ENCODE peak calls at places on chromosomes 4 and X, in four cellular contexts. R is naive thymus-derived CD4-positive, alpha-beta T cell; X is stomach; I is CD8-positive, alpha-beta T cell. O is an unnamed sample. For H3K4me1, the result is how much of the 10 kb centered on the place peaks cover.

GRCh38 chr4:82555279-82555678 is 6.5 kb downstream of the TMEM150C start:
- DNase-seq in R (no peak), X (no peak), I (no peak), O (no peak)

GRCh38 chrX:132375941-132376340 is 112.9 kb downstream of the MBNL3 start:
- DNase-seq in R (no peak), X (no peak), I (no peak), O (no peak)

GRCh38 chr4:19214591-19214990 is 1037.1 kb upstream of the SLIT2 start:
- DNase-seq in R (no peak), X (no peak), I (no peak), O (no peak)

GRCh38 chrX:125503769-125504168 is 184.1 kb downstream of the TEX13C start:
- DNase-seq in R (no peak), X (no peak), I (no peak), O (no peak)

GRCh38 chr4:187692626-187693025 is 302.9 kb upstream of the ZFP42 start:
- DNase-seq in R (no peak), X (no peak), I (no peak), O (no peak)

GRCh38 chr4:128707864-128708263 is 101.6 kb upstream of the JADE1 start:
- DNase-seq in R (no peak), X (no peak), I (no peak), O (no peak)

GRCh38 chrX:41314204-41314603 is 19.8 kb upstream of the DDX3X start:
- DNase-seq in R (no peak), X (no peak), I (no peak), O (no peak)

GRCh38 chrX:15310117-15310516 is 5.3 kb downstream of the ASB11 start:
- DNase-seq in R (no peak), X (peak), I (no peak), O (no peak)

GRCh38 chrX:68416592-68416991 is 16.7 kb downstream of the OPHN1 start:
- DNase-seq in R (no peak), X (no peak), I (no peak), O (no peak)

GRCh38 chr4:22692736-22693135 is at the start of gene GBA3:
- DNase-seq in R (no peak), X (no peak), I (no peak), O (no peak)

GRCh38 chr4:95045429-95045828 is 287.7 kb downstream of the BMPR1B start:
- DNase-seq in R (no peak), X (no peak), I (no peak), O (no peak)

GRCh38 chr4:94457692-94458106 is 6.0 kb downstream of the PDLIM5 start:
- DNase-seq in R (no peak), X (no peak), I (no peak), O (no peak)

GRCh38 chr4:108644237-108644636 is 6.2 kb upstream of the OSTC start:
- DNase-seq in R (no peak), X (no peak), I (no peak), O (peak)

GRCh38 chrX:104284407-104285000 is 29.8 kb upstream of the ESX1 start:
- DNase-seq in R (no peak), X (no peak), I (no peak), O (no peak)

GRCh38 chrX:119606508-119607389 is 525 bp upstream of the NKRF start:
- DNase-seq in R (no peak), X (no peak), I (no peak), O (no peak)

GRCh38 chr4:104966349-104967033 is 180.2 kb upstream of the TET2 start:
- DNase-seq in R (peak), X (no peak), I (no peak), O (no peak)

GRCh38 chr4:21307709-21308108 is 607.5 kb downstream of the PACRGL start:
- DNase-seq in R (no peak), X (no peak), I (no peak), O (no peak)

GRCh38 chr4:161457311-161457710 is 706.5 kb downstream of the FSTL5 start:
- DNase-seq in R (no peak), X (no peak), I (no peak), O (no peak)

GRCh38 chrX:8988456-8988855 is 45.5 kb downstream of the FAM9B start:
- DNase-seq in R (peak), X (no peak), I (no peak), O (no peak)

GRCh38 chr4:82706349-82707000 is 92.1 kb downstream of the SCD5 start:
- DNase-seq in R (no peak), X (no peak), I (no peak), O (no peak)

GRCh38 chrX:53831662-53832635 is 145.4 kb upstream of the HUWE1 start:
- DNase-seq in R (peak), X (no peak), I (peak), O (peak)

GRCh38 chrX:17564689-17565409 is 172.4 kb upstream of the SCML1 start:
- DNase-seq in R (no peak), X (no peak), I (no peak), O (no peak)

GRCh38 chr4:14008494-14008893 is 381.0 kb upstream of the BOD1L1 start:
- DNase-seq in R (no peak), X (no peak), I (no peak), O (no peak)

GRCh38 chrX:129748265-129748664 is 9.5 kb downstream of the XPNPEP2 start:
- DNase-seq in R (no peak), X (no peak), I (no peak), O (no peak)

GRCh38 chrX:5051831-5052491 is 1176.7 kb downstream of the NLGN4X start:
- DNase-seq in R (no peak), X (no peak), I (no peak), O (peak)

GRCh38 chrX:72258174-72258573 is 18.9 kb downstream of the RPS4X start:
- DNase-seq in R (no peak), X (no peak), I (no peak), O (peak)

GRCh38 chr4:54647070-54647469 is 10.7 kb upstream of the KIT start:
- DNase-seq in R (no peak), X (no peak), I (no peak), O (no peak)

GRCh38 chr4:102141855-102142254 is 203.4 kb downstream of the SLC39A8 start:
- DNase-seq in R (no peak), X (no peak), I (no peak), O (no peak)
- H3K4me1 ChIP-seq in R (under half), X (under half), I (under half), O (under half)

GRCh38 chr4:173527103-173527876 is 2.7 kb downstream of the HAND2 start:
- DNase-seq in R (no peak), X (no peak), I (no peak), O (no peak)
- H3K27ac ChIP-seq in R (no peak), X (peak), I (no peak), O (no peak)

GRCh38 chrX:6227445-6227820 is 1.2 kb downstream of the NLGN4X start:
- DNase-seq in R (no peak), X (no peak), I (no peak), O (no peak)

GRCh38 chrX:6226053-6226645 is 2.5 kb downstream of the NLGN4X start:
- DNase-seq in R (no peak), X (no peak), I (no peak), O (no peak)

GRCh38 chrX:6226646-6227444 is 1.8 kb downstream of the NLGN4X start:
- DNase-seq in R (no peak), X (no peak), I (no peak), O (no peak)

GRCh38 chrX:6225307-6226052 is 3.2 kb downstream of the NLGN4X start:
- DNase-seq in R (no peak), X (no peak), I (no peak), O (no peak)

GRCh38 chrX:6223516-6223915 is 5.2 kb downstream of the NLGN4X start:
- DNase-seq in R (no peak), X (no peak), I (no peak), O (no peak)
- H3K4me3 ChIP-seq in R (no peak), X (no peak), I (no peak), O (no peak)

DNA sequence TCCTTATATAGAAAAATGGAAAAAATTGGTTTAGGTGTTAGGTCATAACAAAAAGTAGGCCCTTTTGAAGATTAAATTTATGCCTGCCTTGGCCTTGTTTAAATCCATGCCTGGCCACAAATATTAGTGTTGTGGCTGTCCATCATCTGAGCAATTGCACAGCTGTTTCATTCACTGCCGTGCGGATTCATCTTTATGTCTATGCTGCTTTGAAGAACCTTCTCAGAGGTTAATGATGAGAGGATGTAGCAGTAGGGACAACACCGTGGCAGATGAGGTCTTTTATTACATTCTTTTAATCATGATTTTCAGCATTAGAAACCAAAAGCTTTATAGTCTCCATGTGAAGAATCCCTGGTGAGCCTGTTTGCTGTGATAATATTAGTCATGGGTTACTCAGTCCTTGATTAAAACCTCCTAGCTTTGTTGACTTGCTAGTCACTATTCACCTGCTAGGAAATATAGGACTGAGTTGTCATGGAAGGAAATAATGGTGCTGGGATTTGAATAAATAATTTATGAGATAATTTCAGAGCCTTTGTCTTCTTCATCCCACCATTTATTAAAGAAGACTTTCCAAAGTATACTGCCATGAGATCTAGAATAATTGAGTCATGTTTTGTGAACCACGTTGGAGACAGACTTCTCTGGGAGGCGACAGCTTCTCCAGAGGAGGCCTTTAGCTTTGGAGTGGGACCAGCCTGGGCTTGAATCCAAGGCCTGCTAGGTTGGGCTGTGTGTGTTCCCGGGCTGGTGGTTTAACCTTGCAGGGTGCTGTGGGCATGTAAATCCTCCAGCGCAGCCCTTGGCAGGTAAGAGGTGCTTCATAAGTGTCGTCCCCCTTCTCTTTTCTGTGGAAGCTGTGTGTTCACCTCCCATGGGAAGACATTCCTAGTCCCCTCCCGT is 53.5 kb downstream of the PTTG2 start:
- DNase-seq in R (no peak), X (peak), I (no peak), O (no peak)
- H3K4me1 ChIP-seq in R (under half), X (under half), I (under half), O (under half)

GRCh38 chr4:139389102-139389501 is 64.8 kb upstream of the RAB33B start:
- DNase-seq in R (no peak), X (no peak), I (no peak), O (no peak)

GRCh38 chr4:139391731-139392130 is 62.2 kb upstream of the RAB33B start:
- DNase-seq in R (no peak), X (no peak), I (no peak), O (no peak)

DNA sequence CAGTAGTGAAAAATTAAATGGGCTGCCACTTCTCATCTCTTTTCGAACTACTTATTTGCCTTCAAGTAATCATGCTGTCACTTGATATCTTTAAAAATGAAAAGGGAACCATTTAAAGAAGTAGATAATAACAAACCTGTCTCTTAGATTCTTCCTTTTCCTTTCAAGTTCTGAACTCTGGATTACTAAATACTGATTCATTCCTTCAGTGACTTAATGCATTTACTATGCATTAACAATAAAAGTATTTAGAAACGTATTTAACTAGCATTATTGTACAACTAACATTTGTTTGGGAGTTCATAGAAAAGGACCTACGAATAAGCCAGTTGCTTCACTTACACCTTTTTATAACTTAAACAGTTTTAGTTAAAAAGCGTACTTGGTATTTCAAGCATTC is 61.1 kb upstream of the RAB33B start:
- DNase-seq in R (no peak), X (no peak), I (no peak), O (no peak)
- H3K27ac ChIP-seq in R (no peak), X (no peak), I (no peak), O (no peak)

DNA sequence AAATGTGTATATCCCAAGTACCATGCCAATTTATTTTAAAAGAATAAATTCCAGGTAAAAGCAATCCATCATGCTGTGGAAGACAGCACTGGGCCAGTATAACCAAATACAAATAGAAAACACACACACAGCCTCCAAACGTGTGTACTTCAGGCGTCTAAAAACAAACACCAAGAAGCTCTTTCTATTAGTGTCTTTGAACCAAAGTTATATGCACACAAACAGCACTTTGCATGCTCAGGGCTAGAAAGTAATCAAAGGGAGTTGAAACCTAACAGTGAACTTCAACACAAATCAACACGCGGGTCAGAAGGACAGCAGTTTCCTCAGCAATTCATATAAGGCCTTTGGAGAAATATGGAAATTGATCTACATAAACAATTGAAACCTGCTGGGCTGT is 15.4 kb downstream of the GASK1B start:
- DNase-seq in R (no peak), X (no peak), I (no peak), O (no peak)
- H3K4me3 ChIP-seq in R (no peak), X (no peak), I (no peak), O (no peak)

GRCh38 chr4:16140520-16141249 is 56.9 kb upstream of the PROM1 start:
- DNase-seq in R (no peak), X (peak), I (no peak), O (peak)

GRCh38 chr4:16136321-16136720 is 52.5 kb upstream of the PROM1 start:
- DNase-seq in R (no peak), X (no peak), I (no peak), O (no peak)

GRCh38 chr4:16142598-16143295 is 58.9 kb upstream of the PROM1 start:
- DNase-seq in R (no peak), X (no peak), I (no peak), O (no peak)

GRCh38 chr4:16136771-16137170 is 52.9 kb upstream of the PROM1 start:
- DNase-seq in R (no peak), X (no peak), I (no peak), O (no peak)

GRCh38 chr4:16139066-16139945 is 55.5 kb upstream of the PROM1 start:
- DNase-seq in R (no peak), X (no peak), I (no peak), O (no peak)
- H3K4me1 ChIP-seq in R (under half), X (under half), I (under half), O (under half)

GRCh38 chr4:6868386-6868785 is 41.2 kb upstream of the TBC1D14 start:
- DNase-seq in R (no peak), X (no peak), I (no peak), O (no peak)
- H3K27ac ChIP-seq in R (no peak), X (no peak), I (no peak), O (no peak)

GRCh38 chr4:10099521-10100325 is 16.9 kb downstream of the WDR1 start:
- DNase-seq in R (peak), X (no peak), I (no peak), O (no peak)

GRCh38 chr4:10102981-10103330 is 13.6 kb downstream of the WDR1 start:
- DNase-seq in R (no peak), X (no peak), I (no peak), O (no peak)

GRCh38 chr4:10102193-10102980 is 14.2 kb downstream of the WDR1 start:
- DNase-seq in R (no peak), X (no peak), I (no peak), O (no peak)

GRCh38 chr4:10100734-10101216 is 15.8 kb downstream of the WDR1 start:
- DNase-seq in R (no peak), X (no peak), I (no peak), O (no peak)

DNA sequence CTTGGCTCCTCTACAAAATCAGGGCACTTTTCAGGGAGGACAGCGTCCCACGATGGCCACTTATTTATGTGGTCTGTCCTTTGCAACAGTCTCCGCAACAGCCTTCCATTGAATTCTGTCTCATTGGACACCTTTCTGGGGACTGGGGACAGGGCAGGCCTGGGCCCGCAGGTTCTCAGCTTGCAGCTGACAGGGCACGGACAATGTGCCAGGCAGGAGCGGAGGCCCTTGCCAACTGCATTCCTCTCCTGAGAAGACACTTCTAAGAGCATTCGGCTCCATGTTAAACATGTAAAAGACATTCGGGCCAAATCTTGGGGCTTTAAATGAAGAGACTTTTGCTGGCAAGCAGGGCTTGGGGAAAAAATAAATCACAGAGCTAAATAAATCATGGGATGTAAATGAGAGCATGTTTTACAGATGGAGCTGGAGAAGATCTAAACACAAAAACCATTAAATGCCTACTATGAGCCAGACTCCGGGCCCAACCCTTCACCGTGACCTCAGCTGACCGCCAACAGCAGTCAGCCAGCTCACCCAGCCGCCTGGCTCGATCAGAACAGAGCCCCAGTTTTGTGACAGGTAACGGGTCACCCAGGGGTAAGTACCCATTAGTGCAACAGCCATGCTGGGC is 14.9 kb downstream of the WDR1 start:
- DNase-seq in R (no peak), X (no peak), I (no peak), O (no peak)
- H3K4me3 ChIP-seq in R (no peak), X (no peak), I (no peak), O (no peak)

O was measured in SJSA1.